ENCODE peak calls at places on chromosomes 2 and 18, in six cellular contexts. Z is adipocyte; V is epithelial cell of esophagus; P is activated CD4-positive, CD25-positive, alpha-beta regulatory T cell; S is H9; C is stromal cell of bone marrow. X is an unnamed sample.

GRCh38 chr2:177905640-177906039 is 166.9 kb downstream of the PDE11A start:
- DNase-seq in S (no peak), C (no peak), V (no peak), P (no peak), Z (no peak), X (no peak)

GRCh38 chr2:172710584-172711024 is 25.0 kb upstream of the RAPGEF4 start:
- DNase-seq in S (no peak), Z (peak; percentile 89), V (peak; percentile 92), P (peak; percentile 13), C (peak; percentile 89), X (peak; percentile 47)

GRCh38 chr2:15727396-15728246 is 136.0 kb downstream of the DDX1 start:
- DNase-seq in C (no peak), P (no peak), S (no peak), Z (no peak), V (no peak), X (no peak)

GRCh38 chr18:55405655-55406373 is 182.2 kb downstream of the TCF4 start:
- DNase-seq in Z (peak; percentile 94), S (no peak), C (peak; percentile 91), V (peak; percentile 88), P (no peak), X (no peak)

GRCh38 chr2:121263996-121264715 is 20.8 kb downstream of the TFCP2L1 start:
- DNase-seq in C (no peak), P (no peak), Z (no peak), V (no peak), S (no peak), X (no peak)

GRCh38 chr2:112148477-112148876 is 10.3 kb downstream of the FBLN7 start:
- DNase-seq in C (no peak), Z (no peak), V (no peak), S (no peak), P (no peak), X (no peak)

GRCh38 chr2:38601463-38602135 is 1.1 kb downstream of the HNRNPLL start:
- DNase-seq in V (peak; percentile 22), P (no peak), Z (peak; percentile 63), C (no peak), S (no peak), X (no peak)

GRCh38 chr2:69013123-69013836 is at the start of gene ANTXR1:
- DNase-seq in Z (peak; percentile 92), C (peak; percentile 63), V (peak; percentile 65), P (no peak), S (peak; percentile 72), X (peak; percentile 36)

GRCh38 chr18:5601188-5601624 is 57.4 kb upstream of the EPB41L3 start:
- DNase-seq in V (no peak), S (no peak), C (no peak), P (no peak), Z (no peak), X (no peak)

GRCh38 chr2:5938566-5938896 is 246.3 kb downstream of the SOX11 start:
- DNase-seq in S (no peak), V (no peak), C (no peak), P (no peak), Z (no peak), X (no peak)

GRCh38 chr18:48885951-48886400 is 64.8 kb downstream of the SMAD7 start:
- DNase-seq in Z (no peak), P (no peak), C (no peak), V (no peak), S (no peak), X (no peak)

GRCh38 chr18:61435064-61435652 is 101.9 kb downstream of the CDH20 start:
- DNase-seq in Z (peak; percentile 16), S (peak; percentile 34), P (no peak), V (peak; percentile 35), C (peak; percentile 2), X (peak; percentile 9)

GRCh38 chr2:40448476-40449079 is 3.3 kb downstream of the SLC8A1 start:
- DNase-seq in C (peak; percentile 13), Z (peak; percentile 73), P (no peak), V (peak; percentile 51), S (peak; percentile 41), X (peak; percentile 42)

GRCh38 chr2:228446732-228447131 is 265.2 kb upstream of the SPHKAP start:
- DNase-seq in C (no peak), S (no peak), P (no peak), Z (peak; percentile 38), V (no peak), X (no peak)

GRCh38 chr2:239285932-239286230 is 114.9 kb downstream of the HDAC4 start:
- DNase-seq in Z (no peak), P (no peak), V (no peak), S (no peak), C (no peak), X (no peak)

GRCh38 chr2:121233486-121234110 is 51.4 kb downstream of the TFCP2L1 start:
- DNase-seq in C (no peak), S (no peak), P (no peak), Z (no peak), V (no peak), X (no peak)

GRCh38 chr2:65161551-65162100 is 31.7 kb upstream of the RAB1A start:
- DNase-seq in S (no peak), P (no peak), C (no peak), Z (peak; percentile 67), V (no peak), X (no peak)

GRCh38 chr2:60498176-60499081 is 55.0 kb downstream of the BCL11A start:
- DNase-seq in S (no peak), C (no peak), P (no peak), V (no peak), Z (no peak), X (no peak)

GRCh38 chr18:74791501-74792188 is 194.0 kb downstream of the ZNF407 start:
- DNase-seq in Z (no peak), P (no peak), C (no peak), S (no peak), V (no peak), X (no peak)

GRCh38 chr2:241801611-241802420 is 7.2 kb upstream of the NEU4 start:
- DNase-seq in C (no peak), Z (no peak), S (peak; percentile 69), V (no peak), P (no peak), X (peak; percentile 6)

GRCh38 chr2:128979182-128979581 is 660.5 kb upstream of the HS6ST1 start:
- DNase-seq in C (no peak), P (no peak), Z (no peak), S (no peak), V (no peak), X (no peak)

GRCh38 chr18:37210781-37211180 is 354.8 kb downstream of the CELF4 start:
- DNase-seq in P (no peak), V (no peak), C (no peak), Z (no peak), S (no peak), X (no peak)

GRCh38 chr18:54787616-54788015 is 40.7 kb upstream of the RAB27B start:
- DNase-seq in P (no peak), Z (peak; percentile 14), C (peak; percentile 73), S (no peak), V (no peak), X (no peak)

GRCh38 chr2:214051585-214051984 is 359.3 kb upstream of the VWC2L start:
- DNase-seq in V (no peak), P (no peak), S (no peak), C (no peak), Z (no peak), X (no peak)

GRCh38 chr2:95012881-95013550 is 12.5 kb upstream of the MAL start:
- DNase-seq in V (no peak), S (no peak), C (peak; percentile 14), P (no peak), Z (no peak), X (no peak)

GRCh38 chr2:120383631-120384477 is 37.9 kb downstream of the INHBB start:
- DNase-seq in Z (no peak), P (no peak), V (no peak), C (no peak), S (no peak), X (no peak)